ENCODE peak calls at places on chromosomes 12 and 14, in five cellular contexts. E, H, D, M and I are unnamed samples.
A peak's percentile ranks its signal among the peaks of the same experiment; 100 is the strongest.

GRCh38 chr12:131085125-131085815 is 131.6 kb downstream of the ADGRD1 start:
- DNase-seq in E (peak; percentile 33), H (no peak), D (no peak), M (peak; percentile 36), I (peak; percentile 4)

GRCh38 chr12:48237048-48237630 is 34.0 kb upstream of the OR10AD1 start:
- DNase-seq in E (no peak), H (no peak), D (no peak), M (no peak), I (no peak)

GRCh38 chr12:131096681-131097181 is 143.0 kb downstream of the ADGRD1 start:
- DNase-seq in E (no peak), H (no peak), D (no peak), M (peak; percentile 35), I (peak; percentile 14)

GRCh38 chr14:58607571-58608317 is 30.0 kb upstream of the DACT1 start:
- DNase-seq in E (no peak), H (no peak), D (peak; percentile 62), M (no peak), I (no peak)

GRCh38 chr12:104596876-104597833 is 140.4 kb downstream of the CHST11 start:
- DNase-seq in E (no peak), H (no peak), D (no peak), M (no peak), I (no peak)

GRCh38 chr14:22836301-22837058 is at the start of gene MMP14:
- DNase-seq in E (peak; percentile 66), H (peak; percentile 85), D (no peak), M (peak; percentile 70), I (no peak)

GRCh38 chr12:99418379-99418778 is 229.2 kb upstream of the GARIN6 start:
- DNase-seq in E (no peak), H (no peak), D (no peak), M (no peak), I (no peak)

GRCh38 chr12:121159467-121160307 is 27.0 kb downstream of the P2RX7 start:
- DNase-seq in E (no peak), H (no peak), D (no peak), M (no peak), I (no peak)

GRCh38 chr12:131006036-131006735 is 52.5 kb downstream of the ADGRD1 start:
- DNase-seq in E (no peak), H (no peak), D (no peak), M (no peak), I (no peak)

GRCh38 chr12:23684121-23684520 is 265.3 kb downstream of the SOX5 start:
- DNase-seq in E (no peak), H (no peak), D (no peak), M (no peak), I (no peak)

GRCh38 chr12:27422697-27423096 is 23.8 kb upstream of the SMCO2 start:
- DNase-seq in E (no peak), H (no peak), D (no peak), M (no peak), I (no peak)

GRCh38 chr14:90522585-90523191 is 125.9 kb downstream of the CALM1 start:
- DNase-seq in E (no peak), H (peak; percentile 89), D (no peak), M (peak; percentile 62), I (no peak)

GRCh38 chr12:21892341-21892740 is 48.9 kb downstream of the ABCC9 start:
- DNase-seq in E (no peak), H (no peak), D (no peak), M (no peak), I (no peak)

DNA sequence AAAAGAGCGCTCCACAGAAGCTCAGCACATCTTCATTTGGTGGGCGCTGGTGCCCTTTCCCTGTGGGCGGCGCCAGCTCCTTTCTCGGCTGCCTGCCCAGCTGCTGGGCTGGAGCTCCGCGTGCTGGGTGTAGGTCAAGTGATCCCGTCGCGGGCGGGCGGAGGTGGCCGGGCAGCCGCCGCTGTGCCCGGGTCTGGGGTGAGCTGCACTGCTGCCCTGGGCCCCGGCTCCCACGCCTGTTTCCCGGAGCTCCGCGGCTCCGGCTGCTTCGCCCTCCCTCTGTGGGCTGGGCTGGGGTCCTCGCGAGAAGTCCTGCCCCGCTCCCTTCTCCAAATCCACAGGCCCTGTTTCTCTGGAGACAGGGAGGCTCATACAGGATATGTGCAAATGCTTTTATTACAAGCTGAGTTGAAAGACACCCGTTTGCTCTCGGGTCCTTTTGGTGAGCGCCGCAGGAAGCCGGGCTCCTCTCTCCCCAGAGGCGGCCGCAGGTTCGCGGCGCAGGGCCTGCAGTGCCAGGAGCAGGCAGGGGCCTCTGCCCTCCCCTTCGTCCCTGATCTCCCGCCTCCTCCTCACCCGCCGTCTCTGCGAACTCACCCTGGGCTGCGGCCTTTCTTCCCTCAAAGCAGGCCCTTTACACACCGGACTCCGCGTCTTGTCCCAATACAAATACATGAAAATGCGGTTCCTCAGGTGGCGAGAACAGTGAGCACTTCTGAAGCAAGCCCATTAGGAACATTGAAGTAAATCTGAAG is 67.8 kb upstream of the CAPRIN2 start:
- DNase-seq in E (peak; percentile 65), H (peak; percentile 52), D (no peak), M (peak; percentile 64), I (peak; percentile 24)
- TF ChIP-seq CTCF in E (no peak), H (no peak), D (no peak), M (no peak), I (no peak)

GRCh38 chr12:119005085-119005484 is 23.7 kb downstream of the SRRM4 start:
- DNase-seq in E (no peak), H (no peak), D (no peak), M (no peak), I (no peak)

GRCh38 chr12:118999107-118999506 is 17.8 kb downstream of the SRRM4 start:
- DNase-seq in E (no peak), H (no peak), D (no peak), M (no peak), I (no peak)
- TF ChIP-seq CTCF in E (no peak), H (no peak), D (no peak), M (no peak), I (no peak)

GRCh38 chr14:69726761-69727511 is 40.0 kb upstream of the SRSF5 start:
- DNase-seq in E (peak; percentile 91), H (peak; percentile 84), D (no peak), M (peak; percentile 91), I (peak; percentile 86)
- TF ChIP-seq CTCF in E (peak; percentile 91), H (peak; percentile 97), D (peak; percentile 98), M (peak; percentile 98), I (peak; percentile 92)

GRCh38 chr14:105212541-105213305 is 31.6 kb upstream of the NUDT14 start:
- DNase-seq in E (no peak), H (no peak), D (no peak), M (no peak), I (no peak)
- TF ChIP-seq CTCF in E (no peak), H (no peak), D (no peak), M (no peak), I (no peak)

GRCh38 chr14:20662968-20663731 is 21.2 kb upstream of the RNASE4 start:
- DNase-seq in E (no peak), H (peak; percentile 70), D (no peak), M (peak; percentile 73), I (peak; percentile 67)
- TF ChIP-seq CTCF in E (no peak), H (peak; percentile 54), D (peak; percentile 41), M (peak; percentile 69), I (no peak)

GRCh38 chr12:868722-869121 is 80.8 kb downstream of the RAD52 start:
- DNase-seq in E (no peak), H (no peak), D (no peak), M (no peak), I (no peak)
- TF ChIP-seq CTCF in E (no peak), H (no peak), D (peak; percentile 3), M (no peak), I (no peak)

GRCh38 chr14:87863047-87863446 is 129.9 kb downstream of the GALC start:
- DNase-seq in E (no peak), H (no peak), D (no peak), M (no peak), I (no peak)
- TF ChIP-seq CTCF in E (no peak), H (no peak), D (no peak), M (no peak), I (no peak)

DNA sequence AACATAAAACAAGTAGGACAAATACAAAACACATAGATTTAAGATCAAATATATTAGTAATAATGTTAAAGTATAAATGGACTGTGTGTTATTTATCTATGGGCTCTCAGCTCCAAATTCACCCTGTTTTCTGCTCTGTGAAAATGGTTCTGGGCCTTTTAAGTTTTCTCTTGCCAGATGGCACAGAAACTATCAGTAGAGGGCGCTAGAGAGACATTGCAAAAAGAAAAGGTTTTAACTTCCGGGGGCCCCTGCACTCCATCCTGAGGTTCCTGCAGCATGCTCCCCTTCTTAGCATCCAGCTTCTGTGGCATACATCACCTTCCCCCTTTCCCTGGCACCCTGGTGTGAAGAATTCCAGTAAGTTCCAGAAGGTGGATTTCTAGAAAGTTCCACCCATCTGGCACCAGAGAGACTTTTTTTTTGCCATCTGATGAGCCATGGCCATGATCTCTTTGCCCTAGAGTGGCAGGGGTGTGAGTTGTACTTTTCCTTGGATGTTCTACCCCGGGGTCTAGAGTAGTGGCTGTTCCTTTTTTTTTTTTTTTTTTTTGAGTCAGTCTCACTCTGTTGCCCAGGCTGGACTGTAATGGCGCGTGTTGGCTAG is 29.3 kb downstream of the ZCRB1 start:
- DNase-seq in E (no peak), H (no peak), D (no peak), M (no peak), I (no peak)
- TF ChIP-seq CTCF in E (peak; percentile 45), H (no peak), D (peak; percentile 2), M (peak; percentile 18), I (no peak)